ENCODE peak calls at places on chromosomes 4 and X, in eight cellular contexts. U is GM23338; D is CD8-positive, alpha-beta memory T cell; Z is fibroblast of lung; H is thoracic aorta; Y is mucosa of descending colon; T is thyroid gland; P is lung. F is an unnamed sample. For H3K36me3 and H3K4me1, the result is how much of the 10 kb centered on the place peaks cover.

GRCh38 chrX:36957425-36958328 is 50.5 kb upstream of the FAM47C start:
- DNase-seq in H (no peak), U (peak), P (peak), Y (peak), T (peak), Z (peak), D (no peak), F (peak)

GRCh38 chrX:112058255-112058654 is 24.3 kb downstream of the TRPC5 start:
- DNase-seq in T (no peak), Z (peak), U (no peak), Y (no peak), P (no peak), D (no peak), H (no peak), F (no peak)

GRCh38 chrX:12949927-12950656 is 24.8 kb upstream of the TMSB4X start:
- DNase-seq in Y (peak), H (peak), D (peak), T (peak), Z (peak), U (no peak), P (peak), F (peak)

GRCh38 chrX:3589474-3589873 is 124.0 kb downstream of the PRKX start:
- DNase-seq in T (no peak), Y (no peak), P (no peak), D (no peak), U (no peak), Z (no peak), H (no peak), F (no peak)

GRCh38 chr4:183823394-183823793 is 81.7 kb upstream of the STOX2 start:
- DNase-seq in H (no peak), T (peak), Y (peak), D (no peak), U (no peak), Z (peak), P (no peak), F (peak)

GRCh38 chr4:119794681-119795080 is 166.1 kb upstream of the PDE5A start:
- DNase-seq in Z (no peak), P (no peak), T (no peak), U (no peak), H (no peak), Y (no peak), D (no peak), F (no peak)

GRCh38 chrX:103418811-103419210 is 42.5 kb downstream of the BEX3 start:
- DNase-seq in H (no peak), P (no peak), Y (no peak), Z (no peak), T (no peak), U (no peak), D (no peak), F (no peak)

GRCh38 chrX:153769158-153769864 is 5.3 kb downstream of the PLXNB3 start:
- DNase-seq in Y (peak), Z (no peak), D (peak), P (no peak), U (no peak), T (no peak), H (no peak), F (peak)

GRCh38 chr4:47221721-47222120 is 190.4 kb downstream of the GABRB1 start:
- DNase-seq in D (no peak), Y (no peak), Z (peak), T (no peak), P (no peak), H (no peak), U (no peak), F (no peak)

GRCh38 chr4:26787461-26788340 is 72.9 kb upstream of the STIM2 start:
- DNase-seq in T (peak), Y (peak), U (peak), D (no peak), Z (peak), H (no peak), P (no peak), F (peak)

GRCh38 chrX:43106009-43106408 is 328.0 kb upstream of the PPP1R2C start:
- DNase-seq in D (no peak), P (no peak), Y (no peak), U (no peak), H (no peak), T (no peak), Z (no peak), F (no peak)

GRCh38 chrX:107775734-107776511 is at the start of gene TSC22D3:
- DNase-seq in Z (peak), Y (peak), T (peak), P (peak), D (peak), U (peak), H (peak), F (peak)

GRCh38 chr4:19927381-19927780 is 324.3 kb upstream of the SLIT2 start:
- DNase-seq in H (no peak), T (peak), U (no peak), Z (peak), D (no peak), P (no peak), Y (no peak), F (no peak)

GRCh38 chr4:40329805-40330204 is 5.3 kb upstream of the CHRNA9 start:
- DNase-seq in D (no peak), Z (no peak), P (no peak), Y (no peak), H (no peak), T (no peak), U (no peak), F (no peak)

GRCh38 chrX:39603291-39603690 is 494.5 kb downstream of the BCOR start:
- DNase-seq in Z (no peak), D (no peak), U (no peak), H (no peak), P (no peak), T (no peak), Y (no peak), F (no peak)

GRCh38 chr4:40246938-40247337 is 50.1 kb downstream of the RHOH start:
- DNase-seq in P (no peak), Y (no peak), D (no peak), Z (no peak), H (no peak), U (no peak), T (no peak), F (no peak)

GRCh38 chr4:102600689-102601088 is 99.5 kb downstream of the NFKB1 start:
- DNase-seq in P (no peak), Z (no peak), D (no peak), Y (no peak), U (no peak), H (no peak), T (no peak), F (no peak)

GRCh38 chr4:102599887-102600286 is 98.7 kb downstream of the NFKB1 start:
- DNase-seq in Y (no peak), H (no peak), T (no peak), Z (no peak), P (no peak), D (no peak), U (no peak), F (no peak)

GRCh38 chr4:102599455-102599854 is 98.3 kb downstream of the NFKB1 start:
- DNase-seq in H (no peak), Y (no peak), T (no peak), P (no peak), D (no peak), Z (no peak), U (no peak), F (no peak)

GRCh38 chr4:102598102-102598758 is 97.1 kb downstream of the NFKB1 start:
- DNase-seq in P (no peak), H (no peak), D (no peak), U (no peak), Y (no peak), Z (peak), T (no peak), F (no peak)

GRCh38 chr4:102598759-102599379 is 97.7 kb downstream of the NFKB1 start:
- DNase-seq in H (no peak), T (no peak), P (no peak), D (no peak), Y (no peak), Z (peak), U (no peak), F (no peak)
- H3K36me3 ChIP-seq in H (under half), T (under half), P (under half), D (under half), Y (under half), Z (under half), U (under half), F (under half)

GRCh38 chr4:1041936-1042330 is 30.5 kb downstream of the FGFRL1 start:
- DNase-seq in P (no peak), U (no peak), D (no peak), H (no peak), Z (no peak), Y (peak), T (no peak), F (no peak)
- H3K4me1 ChIP-seq in P (under half), U (under half), D (under half), H (half or more), Z (under half), Y (under half), T (half or more), F (under half)

GRCh38 chr4:121653214-121653613 is 43.6 kb downstream of the ANXA5 start:
- DNase-seq in D (no peak), H (no peak), T (no peak), Y (no peak), P (no peak), U (no peak), Z (no peak), F (no peak)

GRCh38 chr4:121653986-121654385 is 42.8 kb downstream of the ANXA5 start:
- DNase-seq in Y (no peak), H (no peak), U (no peak), Z (no peak), D (no peak), P (no peak), T (no peak), F (no peak)

GRCh38 chr4:121650741-121651140 is 46.0 kb downstream of the ANXA5 start:
- DNase-seq in Y (no peak), H (no peak), P (no peak), Z (no peak), T (no peak), U (no peak), D (no peak), F (no peak)

GRCh38 chr4:121648518-121648917 is 48.3 kb downstream of the ANXA5 start:
- DNase-seq in Z (no peak), P (no peak), T (no peak), D (no peak), Y (no peak), H (no peak), U (peak), F (no peak)

DNA sequence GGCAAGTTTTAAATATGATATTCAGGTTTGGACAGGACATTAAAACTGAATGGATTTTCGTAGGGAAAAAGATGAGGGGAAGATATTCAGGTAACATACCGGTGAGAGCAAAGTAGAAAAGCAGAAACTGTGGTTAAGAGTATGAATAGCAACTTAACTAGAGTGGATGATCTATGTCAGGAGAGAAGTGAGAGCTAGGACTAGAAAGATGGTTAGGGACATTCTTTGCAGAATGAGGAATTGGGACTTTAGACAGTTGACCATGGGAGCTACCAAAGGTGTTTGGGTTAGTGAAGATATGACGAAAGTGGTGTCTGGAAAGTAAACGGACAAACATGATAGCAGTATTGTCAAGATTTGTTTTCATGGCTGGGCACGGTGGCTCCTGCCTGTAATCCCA is 45.2 kb downstream of the ANXA5 start:
- DNase-seq in T (no peak), D (no peak), Y (no peak), Z (no peak), U (no peak), P (no peak), H (no peak), F (no peak)
- H3K4me3 ChIP-seq in T (no peak), D (no peak), Y (no peak), Z (no peak), U (no peak), P (no peak), H (no peak), F (no peak)

GRCh38 chrX:19972984-19973383 is 17.9 kb downstream of the BCLAF3 start:
- DNase-seq in U (no peak), H (no peak), Y (no peak), T (no peak), Z (no peak), P (no peak), D (no peak), F (no peak)

GRCh38 chrX:19975862-19976261 is 15.0 kb downstream of the BCLAF3 start:
- DNase-seq in T (no peak), P (no peak), U (no peak), Z (no peak), D (no peak), Y (no peak), H (no peak), F (no peak)
- H3K36me3 ChIP-seq in T (under half), P (under half), U (under half), Z (under half), D (under half), Y (under half), H (under half), F (under half)

GRCh38 chr4:38684271-38684670 is 20.3 kb downstream of the KLF3 start:
- DNase-seq in Y (no peak), H (no peak), P (no peak), T (no peak), U (no peak), Z (no peak), D (no peak), F (no peak)
- H3K4me1 ChIP-seq in Y (under half), H (half or more), P (under half), T (under half), U (under half), Z (under half), D (half or more), F (under half)

DNA sequence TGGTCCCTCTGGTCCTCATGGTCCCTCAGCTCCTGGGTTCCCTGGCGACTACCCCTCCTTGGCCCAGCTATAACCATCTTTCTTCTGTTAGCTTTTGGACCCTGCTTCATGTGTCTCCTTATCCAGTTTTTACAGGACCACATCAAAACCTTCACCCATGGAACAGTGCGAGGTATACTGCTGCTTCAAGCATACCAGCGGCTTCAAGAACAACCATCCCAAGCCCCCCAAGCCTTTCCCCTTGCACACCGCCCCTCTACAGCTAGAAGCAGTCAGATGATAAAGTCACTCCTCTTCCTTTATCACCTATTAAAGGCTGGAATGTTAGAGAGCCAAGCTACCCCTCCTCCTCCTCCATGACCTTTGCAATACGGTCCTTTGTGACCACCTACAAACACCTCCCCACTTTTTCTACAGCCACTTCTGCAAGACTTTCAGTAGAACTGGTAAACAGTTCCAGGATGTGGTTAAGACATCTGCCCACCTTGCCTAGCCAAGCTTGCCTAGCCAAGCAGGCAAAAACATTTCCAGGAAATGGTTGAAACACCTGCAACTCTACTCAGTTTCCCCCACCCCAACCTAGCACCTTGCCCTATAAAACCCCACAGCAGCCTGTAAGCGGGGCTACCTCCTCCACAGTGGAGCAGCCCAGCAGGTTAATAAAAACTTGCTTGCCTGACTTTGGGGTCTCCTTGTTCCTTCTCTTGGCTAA is 125.7 kb downstream of the ZC4H2 start:
- DNase-seq in P (no peak), T (no peak), Y (no peak), D (no peak), U (no peak), H (no peak), Z (no peak), F (no peak)
- H3K4me3 ChIP-seq in P (no peak), T (no peak), Y (no peak), D (no peak), U (no peak), H (no peak), Z (no peak), F (no peak)

GRCh38 chr4:153573221-153573620 is 107.1 kb downstream of the TMEM131L start:
- DNase-seq in H (no peak), D (no peak), U (no peak), Z (no peak), Y (no peak), T (no peak), P (no peak), F (no peak)

GRCh38 chr4:153577053-153577452 is 107.0 kb upstream of the TLR2 start:
- DNase-seq in Z (no peak), T (peak), P (no peak), H (no peak), Y (peak), D (no peak), U (no peak), F (peak)

GRCh38 chr4:153579410-153579809 is 104.7 kb upstream of the TLR2 start:
- DNase-seq in U (no peak), T (peak), Z (no peak), H (no peak), P (no peak), D (no peak), Y (no peak), F (no peak)

GRCh38 chr4:153573881-153574807 is 108.0 kb downstream of the TMEM131L start:
- DNase-seq in H (no peak), U (no peak), T (peak), Z (peak), D (peak), Y (peak), P (peak), F (peak)

DNA sequence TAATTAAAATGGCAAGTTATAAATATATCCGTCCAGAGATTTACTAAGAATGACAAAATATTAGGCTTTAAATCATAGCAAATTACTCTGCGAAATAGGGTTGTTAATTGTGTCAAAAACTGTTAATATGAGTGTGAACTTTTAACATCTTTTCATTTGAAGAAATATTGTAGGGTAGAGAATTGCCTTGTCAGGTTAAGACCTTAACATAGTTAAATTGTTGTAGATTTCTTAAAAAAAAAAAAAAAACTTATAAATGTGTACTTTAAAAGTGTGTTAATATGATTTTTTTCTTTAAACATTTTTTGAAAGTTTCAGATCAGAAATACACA is 107.7 kb upstream of the TLR2 start:
- DNase-seq in U (no peak), D (no peak), P (no peak), H (no peak), Y (no peak), T (no peak), Z (no peak), F (no peak)
- H3K36me3 ChIP-seq in U (under half), D (under half), P (under half), H (under half), Y (under half), T (under half), Z (under half), F (under half)

GRCh38 chr4:7902101-7902553 is 37.5 kb downstream of the AFAP1 start:
- DNase-seq in P (no peak), D (no peak), H (no peak), Z (no peak), U (no peak), T (no peak), Y (no peak), F (no peak)

GRCh38 chr4:7900351-7900750 is 39.3 kb downstream of the AFAP1 start:
- DNase-seq in Y (no peak), P (no peak), D (no peak), U (no peak), T (no peak), H (no peak), Z (no peak), F (no peak)

GRCh38 chr4:7902826-7903225 is 36.8 kb downstream of the AFAP1 start:
- DNase-seq in Z (peak), Y (no peak), P (no peak), D (no peak), T (no peak), H (no peak), U (no peak), F (no peak)

GRCh38 chr4:7899184-7899583 is 40.5 kb downstream of the AFAP1 start:
- DNase-seq in T (no peak), Z (no peak), D (no peak), Y (no peak), H (no peak), U (no peak), P (no peak), F (no peak)

GRCh38 chr4:7901274-7901845 is 38.3 kb downstream of the AFAP1 start:
- DNase-seq in T (no peak), P (no peak), Z (peak), H (no peak), U (no peak), D (no peak), Y (no peak), F (no peak)
- H3K4me1 ChIP-seq in T (under half), P (under half), Z (under half), H (half or more), U (half or more), D (under half), Y (under half), F (half or more)

F was measured in transverse colon.